ENCODE peak calls at places on chromosomes 7 and 10, in nine cellular contexts. One of them, this sample, is unnamed.

GRCh38 chr7:69906309-69906995 is 308.2 kb downstream of the AUTS2 start:
- ATAC-seq in naive thymus-derived CD4-positive, alpha-beta T cell: no peak
- ATAC-seq in PC-3: no peak
- ATAC-seq in right cardiac atrium: no peak
- ATAC-seq in HCT116: no peak
- ATAC-seq in HepG2: no peak
- ATAC-seq in upper lobe of right lung: no peak
- ATAC-seq in right lobe of liver: no peak
- ATAC-seq in A549: no peak
- ATAC-seq in this sample: no peak

GRCh38 chr10:127945335-127945734 is 38.4 kb downstream of the PTPRE start:
- ATAC-seq in naive thymus-derived CD4-positive, alpha-beta T cell: peak
- ATAC-seq in PC-3: peak
- ATAC-seq in right cardiac atrium: peak
- ATAC-seq in HCT116: peak
- ATAC-seq in HepG2: no peak
- ATAC-seq in upper lobe of right lung: peak
- ATAC-seq in right lobe of liver: peak
- ATAC-seq in A549: no peak
- ATAC-seq in this sample: peak

GRCh38 chr7:130904031-130904757 is 170.2 kb upstream of the KLF14 start:
- ATAC-seq in naive thymus-derived CD4-positive, alpha-beta T cell: peak
- ATAC-seq in PC-3: peak
- ATAC-seq in right cardiac atrium: peak
- ATAC-seq in HCT116: peak
- ATAC-seq in HepG2: peak
- ATAC-seq in upper lobe of right lung: no peak
- ATAC-seq in right lobe of liver: peak
- ATAC-seq in A549: peak
- ATAC-seq in this sample: peak

GRCh38 chr7:42736931-42737330 is 174.9 kb downstream of the C7orf25 start:
- ATAC-seq in naive thymus-derived CD4-positive, alpha-beta T cell: no peak
- ATAC-seq in PC-3: peak
- ATAC-seq in right cardiac atrium: no peak
- ATAC-seq in HCT116: peak
- ATAC-seq in HepG2: peak
- ATAC-seq in upper lobe of right lung: no peak
- ATAC-seq in right lobe of liver: no peak
- ATAC-seq in A549: peak
- ATAC-seq in this sample: no peak

GRCh38 chr10:84190621-84191020 is 3.7 kb upstream of the CDHR1 start:
- ATAC-seq in naive thymus-derived CD4-positive, alpha-beta T cell: peak
- ATAC-seq in PC-3: no peak
- ATAC-seq in right cardiac atrium: no peak
- ATAC-seq in HCT116: no peak
- ATAC-seq in HepG2: no peak
- ATAC-seq in upper lobe of right lung: no peak
- ATAC-seq in right lobe of liver: no peak
- ATAC-seq in A549: no peak
- ATAC-seq in this sample: no peak

GRCh38 chr10:58918887-58919286 is 257.6 kb upstream of the PHYHIPL start:
- ATAC-seq in naive thymus-derived CD4-positive, alpha-beta T cell: no peak
- ATAC-seq in PC-3: no peak
- ATAC-seq in right cardiac atrium: no peak
- ATAC-seq in HCT116: no peak
- ATAC-seq in HepG2: no peak
- ATAC-seq in upper lobe of right lung: no peak
- ATAC-seq in right lobe of liver: no peak
- ATAC-seq in A549: no peak
- ATAC-seq in this sample: no peak

GRCh38 chr10:18618995-18619394 is 32.4 kb downstream of the NSUN6 start:
- ATAC-seq in naive thymus-derived CD4-positive, alpha-beta T cell: no peak
- ATAC-seq in PC-3: peak
- ATAC-seq in right cardiac atrium: peak
- ATAC-seq in HCT116: no peak
- ATAC-seq in HepG2: no peak
- ATAC-seq in upper lobe of right lung: peak
- ATAC-seq in right lobe of liver: peak
- ATAC-seq in A549: no peak
- ATAC-seq in this sample: no peak

GRCh38 chr7:47181609-47182264 is 400.2 kb downstream of the TNS3 start:
- ATAC-seq in naive thymus-derived CD4-positive, alpha-beta T cell: no peak
- ATAC-seq in PC-3: no peak
- ATAC-seq in right cardiac atrium: peak
- ATAC-seq in HCT116: no peak
- ATAC-seq in HepG2: no peak
- ATAC-seq in upper lobe of right lung: peak
- ATAC-seq in right lobe of liver: peak
- ATAC-seq in A549: no peak
- ATAC-seq in this sample: peak

GRCh38 chr10:12214763-12215218 is 18.8 kb downstream of the CDC123 start:
- ATAC-seq in naive thymus-derived CD4-positive, alpha-beta T cell: peak
- ATAC-seq in PC-3: no peak
- ATAC-seq in right cardiac atrium: peak
- ATAC-seq in HCT116: no peak
- ATAC-seq in HepG2: no peak
- ATAC-seq in upper lobe of right lung: peak
- ATAC-seq in right lobe of liver: peak
- ATAC-seq in A549: peak
- ATAC-seq in this sample: no peak

GRCh38 chr10:60434418-60435046 is 44.9 kb upstream of the ANK3 start:
- ATAC-seq in naive thymus-derived CD4-positive, alpha-beta T cell: no peak
- ATAC-seq in PC-3: peak
- ATAC-seq in right cardiac atrium: peak
- ATAC-seq in HCT116: peak
- ATAC-seq in HepG2: peak
- ATAC-seq in upper lobe of right lung: peak
- ATAC-seq in right lobe of liver: peak
- ATAC-seq in A549: peak
- ATAC-seq in this sample: no peak

GRCh38 chr7:80940539-80941205 is 21.8 kb upstream of the SEMA3C start:
- ATAC-seq in naive thymus-derived CD4-positive, alpha-beta T cell: no peak
- ATAC-seq in PC-3: peak
- ATAC-seq in right cardiac atrium: no peak
- ATAC-seq in HCT116: no peak
- ATAC-seq in HepG2: no peak
- ATAC-seq in upper lobe of right lung: no peak
- ATAC-seq in right lobe of liver: no peak
- ATAC-seq in A549: no peak
- ATAC-seq in this sample: no peak

GRCh38 chr10:118308664-118309063 is 33.5 kb downstream of the FAM204A start:
- ATAC-seq in naive thymus-derived CD4-positive, alpha-beta T cell: no peak
- ATAC-seq in PC-3: no peak
- ATAC-seq in right cardiac atrium: no peak
- ATAC-seq in HCT116: no peak
- ATAC-seq in HepG2: peak
- ATAC-seq in upper lobe of right lung: no peak
- ATAC-seq in right lobe of liver: no peak
- ATAC-seq in A549: peak
- ATAC-seq in this sample: no peak

GRCh38 chr10:95517536-95518454 is 43.4 kb downstream of the SORBS1 start:
- ATAC-seq in naive thymus-derived CD4-positive, alpha-beta T cell: no peak
- ATAC-seq in PC-3: peak
- ATAC-seq in right cardiac atrium: peak
- ATAC-seq in HCT116: no peak
- ATAC-seq in HepG2: peak
- ATAC-seq in upper lobe of right lung: peak
- ATAC-seq in right lobe of liver: peak
- ATAC-seq in A549: no peak
- ATAC-seq in this sample: peak

GRCh38 chr10:11527700-11528255 is 83.7 kb downstream of the USP6NL start:
- ATAC-seq in naive thymus-derived CD4-positive, alpha-beta T cell: no peak
- ATAC-seq in PC-3: no peak
- ATAC-seq in right cardiac atrium: no peak
- ATAC-seq in HCT116: no peak
- ATAC-seq in HepG2: no peak
- ATAC-seq in upper lobe of right lung: no peak
- ATAC-seq in right lobe of liver: no peak
- ATAC-seq in A549: no peak
- ATAC-seq in this sample: no peak

GRCh38 chr7:117675519-117676137 is 195.8 kb downstream of the CFTR start:
- ATAC-seq in naive thymus-derived CD4-positive, alpha-beta T cell: no peak
- ATAC-seq in PC-3: no peak
- ATAC-seq in right cardiac atrium: no peak
- ATAC-seq in HCT116: no peak
- ATAC-seq in HepG2: no peak
- ATAC-seq in upper lobe of right lung: no peak
- ATAC-seq in right lobe of liver: no peak
- ATAC-seq in A549: peak
- ATAC-seq in this sample: no peak

GRCh38 chr10:128063736-128064614 is 62.2 kb downstream of the MKI67 start:
- ATAC-seq in naive thymus-derived CD4-positive, alpha-beta T cell: peak
- ATAC-seq in PC-3: no peak
- ATAC-seq in right cardiac atrium: peak
- ATAC-seq in HCT116: no peak
- ATAC-seq in HepG2: no peak
- ATAC-seq in upper lobe of right lung: peak
- ATAC-seq in right lobe of liver: peak
- ATAC-seq in A549: no peak
- ATAC-seq in this sample: no peak

GRCh38 chr10:114504769-114505579 is 100.7 kb upstream of the AFAP1L2 start:
- ATAC-seq in naive thymus-derived CD4-positive, alpha-beta T cell: no peak
- ATAC-seq in PC-3: peak
- ATAC-seq in right cardiac atrium: peak
- ATAC-seq in HCT116: no peak
- ATAC-seq in HepG2: peak
- ATAC-seq in upper lobe of right lung: peak
- ATAC-seq in right lobe of liver: peak
- ATAC-seq in A549: peak
- ATAC-seq in this sample: peak

GRCh38 chr10:117075064-117075463 is 63.0 kb downstream of the VAX1 start:
- ATAC-seq in naive thymus-derived CD4-positive, alpha-beta T cell: no peak
- ATAC-seq in PC-3: peak
- ATAC-seq in right cardiac atrium: no peak
- ATAC-seq in HCT116: peak
- ATAC-seq in HepG2: no peak
- ATAC-seq in upper lobe of right lung: no peak
- ATAC-seq in right lobe of liver: no peak
- ATAC-seq in A549: peak
- ATAC-seq in this sample: no peak

GRCh38 chr10:117074621-117075020 is 63.4 kb downstream of the VAX1 start:
- ATAC-seq in naive thymus-derived CD4-positive, alpha-beta T cell: no peak
- ATAC-seq in PC-3: peak
- ATAC-seq in right cardiac atrium: no peak
- ATAC-seq in HCT116: peak
- ATAC-seq in HepG2: peak
- ATAC-seq in upper lobe of right lung: peak
- ATAC-seq in right lobe of liver: peak
- ATAC-seq in A549: peak
- ATAC-seq in this sample: no peak

GRCh38 chr10:117071293-117072050 is 66.5 kb upstream of the SHTN1 start:
- ATAC-seq in naive thymus-derived CD4-positive, alpha-beta T cell: peak
- ATAC-seq in PC-3: no peak
- ATAC-seq in right cardiac atrium: no peak
- ATAC-seq in HCT116: no peak
- ATAC-seq in HepG2: no peak
- ATAC-seq in upper lobe of right lung: peak
- ATAC-seq in right lobe of liver: no peak
- ATAC-seq in A549: no peak
- ATAC-seq in this sample: no peak
- H3K4me3 ChIP-seq in naive thymus-derived CD4-positive, alpha-beta T cell: no peak
- H3K4me3 ChIP-seq in PC-3: no peak
- H3K4me3 ChIP-seq in right cardiac atrium: no peak
- H3K4me3 ChIP-seq in HCT116: no peak
- H3K4me3 ChIP-seq in HepG2: no peak
- H3K4me3 ChIP-seq in upper lobe of right lung: no peak
- H3K4me3 ChIP-seq in right lobe of liver: no peak
- H3K4me3 ChIP-seq in A549: no peak
- H3K4me3 ChIP-seq in this sample: no peak

DNA sequence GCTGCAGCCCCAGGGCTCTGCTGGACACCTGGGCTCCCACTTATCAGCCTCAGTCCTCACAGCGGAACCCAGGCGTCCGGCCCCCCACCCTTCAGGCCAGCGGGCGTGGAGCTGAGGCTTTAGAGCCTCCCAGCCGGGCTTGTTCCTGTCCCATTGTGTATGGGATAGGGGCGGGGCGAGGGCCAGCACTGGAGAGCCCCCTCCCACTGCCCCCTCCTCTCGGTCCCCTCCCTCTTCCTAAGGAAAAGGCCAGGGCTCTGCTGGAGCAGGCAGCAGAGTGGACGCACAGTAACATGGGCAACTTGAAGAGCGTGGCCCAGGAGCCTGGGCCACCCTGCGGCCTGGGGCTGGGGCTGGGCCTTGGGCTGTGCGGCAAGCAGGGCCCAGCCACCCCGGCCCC is 2.7 kb downstream of the NOS3 start:
- ATAC-seq in naive thymus-derived CD4-positive, alpha-beta T cell: no peak
- ATAC-seq in PC-3: no peak
- ATAC-seq in right cardiac atrium: peak
- ATAC-seq in HCT116: no peak
- ATAC-seq in HepG2: no peak
- ATAC-seq in upper lobe of right lung: peak
- ATAC-seq in right lobe of liver: peak
- ATAC-seq in A549: no peak
- ATAC-seq in this sample: peak
- H3K4me3 ChIP-seq in naive thymus-derived CD4-positive, alpha-beta T cell: no peak
- H3K4me3 ChIP-seq in PC-3: no peak
- H3K4me3 ChIP-seq in right cardiac atrium: peak
- H3K4me3 ChIP-seq in HCT116: no peak
- H3K4me3 ChIP-seq in HepG2: no peak
- H3K4me3 ChIP-seq in upper lobe of right lung: peak
- H3K4me3 ChIP-seq in right lobe of liver: peak
- H3K4me3 ChIP-seq in A549: no peak
- H3K4me3 ChIP-seq in this sample: no peak

GRCh38 chr7:141697211-141697871 is 4.6 kb downstream of the DENND11 start:
- ATAC-seq in naive thymus-derived CD4-positive, alpha-beta T cell: no peak
- ATAC-seq in PC-3: peak
- ATAC-seq in right cardiac atrium: no peak
- ATAC-seq in HCT116: no peak
- ATAC-seq in HepG2: no peak
- ATAC-seq in upper lobe of right lung: no peak
- ATAC-seq in right lobe of liver: no peak
- ATAC-seq in A549: no peak
- ATAC-seq in this sample: no peak
- H3K4me3 ChIP-seq in naive thymus-derived CD4-positive, alpha-beta T cell: no peak
- H3K4me3 ChIP-seq in PC-3: peak
- H3K4me3 ChIP-seq in right cardiac atrium: no peak
- H3K4me3 ChIP-seq in HCT116: no peak
- H3K4me3 ChIP-seq in HepG2: no peak
- H3K4me3 ChIP-seq in upper lobe of right lung: no peak
- H3K4me3 ChIP-seq in right lobe of liver: no peak
- H3K4me3 ChIP-seq in A549: no peak
- H3K4me3 ChIP-seq in this sample: no peak

GRCh38 chr10:80070068-80070467 is 8.4 kb upstream of the TMEM254 start:
- ATAC-seq in naive thymus-derived CD4-positive, alpha-beta T cell: no peak
- ATAC-seq in PC-3: no peak
- ATAC-seq in right cardiac atrium: peak
- ATAC-seq in HCT116: no peak
- ATAC-seq in HepG2: no peak
- ATAC-seq in upper lobe of right lung: no peak
- ATAC-seq in right lobe of liver: no peak
- ATAC-seq in A549: no peak
- ATAC-seq in this sample: no peak
- H3K4me3 ChIP-seq in naive thymus-derived CD4-positive, alpha-beta T cell: no peak
- H3K4me3 ChIP-seq in PC-3: no peak
- H3K4me3 ChIP-seq in right cardiac atrium: no peak
- H3K4me3 ChIP-seq in HCT116: no peak
- H3K4me3 ChIP-seq in HepG2: no peak
- H3K4me3 ChIP-seq in upper lobe of right lung: no peak
- H3K4me3 ChIP-seq in right lobe of liver: no peak
- H3K4me3 ChIP-seq in A549: no peak
- H3K4me3 ChIP-seq in this sample: no peak

This sample was measured in gastroesophageal sphincter.